ENCODE peak calls at places on chromosome 15, in five cellular contexts. H, G, A, X and P are unnamed samples.

GRCh38 chr15:48395532-48396011 is 64.3 kb downstream of the DUT start:
- DNase-seq in X (no peak), G (no peak), A (no peak), H (no peak), P (no peak)

GRCh38 chr15:33152502-33153109 is 41.9 kb downstream of the FMN1 start:
- DNase-seq in A (no peak), G (no peak), H (no peak), X (no peak), P (no peak)

GRCh38 chr15:69390575-69390974 is 23.6 kb upstream of the KIF23 start:
- DNase-seq in A (no peak), X (no peak), H (no peak), G (no peak), P (no peak)

GRCh38 chr15:90300988-90301715 is 35.7 kb downstream of the NGRN start:
- DNase-seq in G (peak; percentile 58), H (peak; percentile 47), A (no peak), X (peak; percentile 70), P (peak; percentile 53)

GRCh38 chr15:72515591-72516389 is 41.7 kb downstream of the ARIH1 start:
- DNase-seq in H (no peak), G (no peak), A (no peak), X (no peak), P (no peak)

GRCh38 chr15:33442449-33442848 is 131.7 kb downstream of the RYR3 start:
- DNase-seq in X (no peak), A (no peak), G (no peak), H (no peak), P (no peak)

GRCh38 chr15:32704343-32705076 is 13.3 kb upstream of the GREM1 start:
- DNase-seq in G (no peak), A (no peak), X (no peak), H (no peak), P (no peak)

GRCh38 chr15:25508369-25509002 is 69.7 kb upstream of the UBE3A start:
- DNase-seq in X (no peak), H (peak; percentile 1), G (peak; percentile 7), A (no peak), P (peak; percentile 53)

GRCh38 chr15:80932989-80933388 is 56.6 kb downstream of the MESD start:
- DNase-seq in X (no peak), G (no peak), A (no peak), H (no peak), P (no peak)

GRCh38 chr15:98903377-98904018 is 104.1 kb downstream of the PGPEP1L start:
- DNase-seq in H (no peak), X (no peak), A (no peak), G (no peak), P (no peak)

GRCh38 chr15:40772014-40772413 is 2.2 kb downstream of the C15orf62 start:
- DNase-seq in X (no peak), A (no peak), H (no peak), G (no peak), P (no peak)

GRCh38 chr15:64452988-64453688 is 7.2 kb upstream of the ZNF609 start:
- DNase-seq in G (no peak), A (no peak), H (no peak), X (no peak), P (no peak)

GRCh38 chr15:89364341-89364740 is 29.7 kb upstream of the POLG start:
- DNase-seq in G (no peak), A (no peak), X (no peak), H (no peak), P (no peak)

GRCh38 chr15:67865331-67865730 is 25.5 kb upstream of the RNU6-1 start:
- DNase-seq in A (no peak), G (no peak), H (no peak), X (no peak), P (no peak)

GRCh38 chr15:64905119-64905831 is 6.4 kb upstream of the ANKDD1A start:
- DNase-seq in H (no peak), G (peak; percentile 22), X (peak; percentile 93), A (no peak), P (peak; percentile 75)

GRCh38 chr15:60797444-60798040 is 318.6 kb upstream of the ICE2 start:
- DNase-seq in H (no peak), A (no peak), G (no peak), X (no peak), P (no peak)

GRCh38 chr15:95875141-95875643 is 455.3 kb upstream of the NR2F2 start:
- DNase-seq in A (no peak), H (no peak), X (no peak), G (peak; percentile 3), P (no peak)

GRCh38 chr15:37076543-37076942 is 23.8 kb downstream of the MEIS2 start:
- DNase-seq in H (no peak), G (no peak), X (no peak), A (no peak), P (no peak)

GRCh38 chr15:76274226-76274625 is 37.0 kb downstream of the ETFA start:
- DNase-seq in A (no peak), X (no peak), G (no peak), H (no peak), P (no peak)

GRCh38 chr15:41795996-41796395 is 21.7 kb downstream of the MAPKBP1 start:
- DNase-seq in G (no peak), H (no peak), A (no peak), X (no peak), P (no peak)

GRCh38 chr15:60580068-60580467 is 101.1 kb upstream of the ICE2 start:
- DNase-seq in H (no peak), G (no peak), A (no peak), X (no peak), P (no peak)

GRCh38 chr15:29959384-29960137 is 123.2 kb upstream of the GOLGA8J start:
- DNase-seq in X (no peak), A (no peak), G (no peak), H (no peak), P (no peak)

GRCh38 chr15:64152507-64153387 is 1.2 kb downstream of the SNX22 start:
- DNase-seq in H (no peak), A (no peak), G (no peak), X (no peak), P (no peak)

GRCh38 chr15:70608156-70608555 is 155.2 kb downstream of the UACA start:
- DNase-seq in G (no peak), A (no peak), X (no peak), H (no peak), P (no peak)

GRCh38 chr15:68620721-68621528 is 42.1 kb downstream of the CORO2B start:
- DNase-seq in X (no peak), G (no peak), H (no peak), A (no peak), P (no peak)

GRCh38 chr15:46442901-46443590 is 808.2 kb downstream of the SQOR start:
- DNase-seq in H (no peak), A (no peak), G (no peak), X (no peak), P (no peak)

GRCh38 chr15:72472907-72473669 is 1.0 kb upstream of the ARIH1 start:
- DNase-seq in H (no peak), G (no peak), A (peak; percentile 5), X (no peak), P (no peak)

GRCh38 chr15:25871403-25871802 is 8.3 kb upstream of the ATP10A start:
- DNase-seq in G (no peak), X (no peak), H (no peak), A (no peak), P (no peak)

GRCh38 chr15:90192961-90193786 is 8.0 kb upstream of the SEMA4B start:
- DNase-seq in H (no peak), G (no peak), A (no peak), X (no peak), P (no peak)

GRCh38 chr15:90234519-90234988 is 545 bp downstream of the GDPGP1 start:
- DNase-seq in A (no peak), X (no peak), G (peak; percentile 24), H (no peak), P (no peak)

GRCh38 chr15:63909819-63910437 is 76.2 kb upstream of the HERC1 start:
- DNase-seq in G (no peak), H (no peak), X (no peak), A (no peak), P (no peak)

GRCh38 chr15:27017168-27017809 is 46.3 kb downstream of the GABRG3 start:
- DNase-seq in A (peak; percentile 0), X (peak; percentile 43), H (no peak), G (peak; percentile 73), P (peak; percentile 77)

DNA sequence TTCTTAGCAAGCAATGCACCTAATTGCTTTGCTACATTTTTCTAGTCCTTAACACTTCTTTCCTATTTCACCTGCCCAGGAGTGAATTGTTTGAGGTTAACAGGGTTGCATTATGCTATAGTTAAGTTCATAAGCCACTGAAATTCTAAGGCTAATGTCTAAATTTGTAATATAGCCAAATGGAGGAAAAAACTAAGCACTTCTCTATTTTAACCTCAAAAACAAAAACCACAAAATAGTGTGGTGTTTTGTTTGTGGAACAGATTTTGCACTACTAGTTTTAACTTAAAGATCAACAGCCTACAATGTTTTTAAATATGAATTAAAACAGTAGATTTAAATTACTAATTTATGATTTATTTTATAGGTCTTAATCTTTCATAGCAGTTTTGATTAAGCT is 5.5 kb downstream of the ATOSA start:
- DNase-seq in X (no peak), G (no peak), A (no peak), H (no peak), P (no peak)
- TF ChIP-seq ATF3 in X (no peak), G (no peak), A (no peak), H (no peak), P (no peak)

DNA sequence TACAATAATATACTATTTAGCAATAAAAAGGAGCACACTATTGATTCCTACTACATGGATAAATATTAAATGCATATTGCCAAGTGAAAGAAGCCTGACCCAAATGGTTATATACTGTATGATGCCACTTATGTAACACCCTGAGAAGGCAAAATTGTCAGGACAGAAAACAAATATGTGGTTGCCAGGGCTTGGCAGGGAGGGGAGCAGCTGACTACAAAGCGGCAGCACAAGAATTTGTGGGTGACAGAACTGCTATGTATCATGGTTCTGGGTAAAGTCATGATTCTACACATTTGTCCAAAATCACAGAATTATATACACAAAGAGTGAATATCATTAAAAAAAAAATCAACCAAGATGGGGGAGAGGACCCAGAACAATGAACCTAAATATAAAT is 22.5 kb downstream of the TBC1D2B start:
- DNase-seq in A (no peak), G (no peak), X (no peak), H (no peak), P (no peak)
- H3K4me1 ChIP-seq in A (peaks cover 71% of the 10 kb centered on the region), G (peaks cover 47% of the 10 kb centered on the region), X (peaks cover 8% of the 10 kb centered on the region), H (peaks cover 17% of the 10 kb centered on the region), P (no peaks in the 10 kb centered on the region)

GRCh38 chr15:91948001-91948608 is 94.6 kb downstream of the SLCO3A1 start:
- DNase-seq in A (no peak), H (no peak), G (no peak), X (peak; percentile 56), P (no peak)
- H3K27ac ChIP-seq in A (no peak overlapping the region), H (no peak overlapping the region), G (no peak overlapping the region), X (peak overlapping the region; percentile 76), P (no peak overlapping the region)

DNA sequence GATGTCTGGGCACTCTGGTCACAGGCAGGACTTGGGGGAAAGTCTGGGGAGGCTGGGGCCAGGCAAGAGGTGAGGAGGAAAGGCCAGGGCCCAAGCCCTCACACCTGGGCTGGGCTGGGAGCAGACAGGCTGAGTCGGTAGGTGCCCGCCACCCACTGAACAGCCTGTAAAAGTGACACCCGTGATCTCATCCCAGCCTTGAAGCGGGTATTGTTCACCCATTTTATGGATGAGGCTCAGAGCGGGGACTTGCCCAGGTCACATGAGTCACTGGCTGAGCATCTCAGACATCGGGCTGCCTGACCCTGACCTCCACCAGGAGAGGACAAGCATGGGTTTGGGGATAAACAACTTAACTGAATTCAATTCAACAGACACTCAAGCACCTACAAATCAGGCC is 52.0 kb upstream of the CTSH start:
- DNase-seq in X (no peak), H (no peak), A (no peak), G (peak; percentile 87), P (no peak)
- TF ChIP-seq ATF3 in X (no peak), H (no peak), A (no peak), G (peak; percentile 90), P (no peak)

GRCh38 chr15:38539008-38539343 is 25.6 kb downstream of the RASGRP1 start:
- DNase-seq in H (no peak), X (no peak), G (no peak), A (no peak), P (no peak)
- H3K4me1 ChIP-seq in H (no peaks in the 10 kb centered on the region), X (no peaks in the 10 kb centered on the region), G (no peaks in the 10 kb centered on the region), A (no peaks in the 10 kb centered on the region), P (peaks cover 2% of the 10 kb centered on the region)